ENCODE peak calls at places on chromosomes 16 and 17, in four cellular contexts. S is mammary epithelial cell; F is fibroblast of lung; N is CD8-positive, alpha-beta T cell. X is an unnamed sample.

GRCh38 chr17:6474906-6475305 is 30.7 kb downstream of the PIMREG start:
- DNase-seq in N (no peak), S (peak), F (no peak), X (peak)

GRCh38 chr16:49453001-49453400 is 79.4 kb downstream of the C16orf78 start:
- DNase-seq in S (no peak), N (no peak), F (no peak), X (no peak)

GRCh38 chr17:42759982-42760651 is 910 bp upstream of the RAMP2 start:
- DNase-seq in S (no peak), F (no peak), N (no peak), X (no peak)

GRCh38 chr16:52721331-52721730 is 174.4 kb upstream of the TOX3 start:
- DNase-seq in N (no peak), S (no peak), F (no peak), X (no peak)

GRCh38 chr16:22813946-22814325 is at the start of gene HS3ST2:
- DNase-seq in S (peak), F (no peak), N (no peak), X (no peak)

GRCh38 chr16:25223964-25224363 is 7.2 kb downstream of the AQP8 start:
- DNase-seq in S (no peak), N (no peak), F (no peak), X (no peak)

GRCh38 chr17:57989011-57989345 is 924 bp upstream of the VEZF1 start:
- DNase-seq in N (no peak), S (no peak), F (peak), X (no peak)

GRCh38 chr17:54992797-54993639 is 24.5 kb downstream of the STXBP4 start:
- DNase-seq in F (peak), S (peak), N (no peak), X (no peak)

GRCh38 chr16:85798901-85799496 is 345 bp downstream of the EMC8 start:
- DNase-seq in S (peak), F (peak), N (no peak), X (no peak)

GRCh38 chr17:66276328-66276937 is 26.0 kb upstream of the PRKCA start:
- DNase-seq in F (peak), N (no peak), S (peak), X (no peak)

GRCh38 chr17:3626831-3627565 is 9.1 kb downstream of the SHPK start:
- DNase-seq in N (no peak), S (peak), F (no peak), X (no peak)

GRCh38 chr17:12099412-12099811 is 78.7 kb downstream of the MAP2K4 start:
- DNase-seq in S (no peak), F (no peak), N (no peak), X (no peak)

GRCh38 chr17:76529224-76529642 is 8.3 kb downstream of the CYGB start:
- DNase-seq in F (peak), N (no peak), S (peak), X (peak)

GRCh38 chr17:81808778-81809555 is 5.0 kb downstream of the GCGR start:
- DNase-seq in S (no peak), N (no peak), F (no peak), X (no peak)

GRCh38 chr17:74758846-74759163 is 10.4 kb downstream of the NHERF1 start:
- DNase-seq in F (no peak), S (peak), N (no peak), X (no peak)

GRCh38 chr17:1111599-1112443 is 68.0 kb downstream of the ABR start:
- DNase-seq in S (no peak), F (no peak), N (no peak), X (no peak)

GRCh38 chr16:68893710-68894705 is 50.7 kb downstream of the TANGO6 start:
- DNase-seq in F (peak), N (no peak), S (no peak), X (no peak)

GRCh38 chr17:55286681-55287589 is 22.2 kb downstream of the HLF start:
- DNase-seq in S (peak), N (no peak), F (peak), X (peak)

GRCh38 chr17:74960739-74961342 is 11.7 kb downstream of the HID1 start:
- DNase-seq in F (peak), N (no peak), S (peak), X (no peak)

GRCh38 chr17:60601443-60602384 is 1.7 kb downstream of the PPM1D start:
- DNase-seq in N (peak), F (peak), S (peak), X (no peak)

GRCh38 chr17:58587713-58588117 is 73.3 kb upstream of the MTMR4 start:
- DNase-seq in F (peak), S (peak), N (peak), X (no peak)

GRCh38 chr17:77364381-77364911 is 223.7 kb downstream of the SEC14L1 start:
- DNase-seq in N (no peak), F (no peak), S (no peak), X (no peak)

GRCh38 chr17:45867702-45868101 is 23.0 kb downstream of the SPPL2C start:
- DNase-seq in S (no peak), N (no peak), F (no peak), X (no peak)

GRCh38 chr17:2058521-2059124 is 3.7 kb downstream of the HIC1 start:
- DNase-seq in S (no peak), F (peak), N (peak), X (no peak)

GRCh38 chr16:85550422-85551318 is 62.5 kb upstream of the GSE1 start:
- DNase-seq in N (no peak), S (no peak), F (no peak), X (no peak)

GRCh38 chr16:55328611-55329569 is 4.9 kb downstream of the IRX6 start:
- DNase-seq in F (no peak), S (no peak), N (no peak), X (no peak)
- H3K4me3 ChIP-seq in F (no peak), S (no peak), N (no peak), X (no peak)

DNA sequence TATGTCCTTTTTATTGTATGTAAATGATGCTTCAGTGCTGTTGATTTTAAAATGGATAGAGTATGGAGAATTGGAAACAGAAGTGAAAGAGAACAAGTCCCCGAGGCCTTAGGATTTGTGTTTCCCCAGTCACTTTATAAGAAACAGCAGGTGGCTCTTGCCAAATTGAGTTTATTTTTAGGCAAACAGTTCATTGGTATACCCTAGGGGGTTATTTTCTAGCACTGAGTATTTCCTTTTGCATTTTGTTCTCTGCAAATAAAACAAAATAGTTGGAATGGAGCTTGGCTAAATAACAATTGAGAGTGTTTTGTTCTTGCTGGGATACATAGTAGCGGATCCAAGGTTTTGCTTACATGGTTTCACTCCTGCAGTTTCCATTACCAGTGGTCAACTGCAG is 591.1 kb upstream of the C16orf82 start:
- DNase-seq in N (no peak), F (no peak), S (no peak), X (no peak)
- H3K4me3 ChIP-seq in N (no peak), F (no peak), S (no peak), X (no peak)

GRCh38 chr17:78384479-78385175 is 6.2 kb downstream of the PGS1 start:
- DNase-seq in S (no peak), F (no peak), N (no peak), X (no peak)

GRCh38 chr17:78380370-78380769 is 1.9 kb downstream of the PGS1 start:
- DNase-seq in F (no peak), S (no peak), N (no peak), X (no peak)

GRCh38 chr17:78379134-78379497 is 667 bp downstream of the PGS1 start:
- DNase-seq in F (peak), S (peak), N (no peak), X (peak)

GRCh38 chr17:78383725-78384471 is 5.4 kb downstream of the PGS1 start:
- DNase-seq in S (peak), F (peak), N (no peak), X (peak)

DNA sequence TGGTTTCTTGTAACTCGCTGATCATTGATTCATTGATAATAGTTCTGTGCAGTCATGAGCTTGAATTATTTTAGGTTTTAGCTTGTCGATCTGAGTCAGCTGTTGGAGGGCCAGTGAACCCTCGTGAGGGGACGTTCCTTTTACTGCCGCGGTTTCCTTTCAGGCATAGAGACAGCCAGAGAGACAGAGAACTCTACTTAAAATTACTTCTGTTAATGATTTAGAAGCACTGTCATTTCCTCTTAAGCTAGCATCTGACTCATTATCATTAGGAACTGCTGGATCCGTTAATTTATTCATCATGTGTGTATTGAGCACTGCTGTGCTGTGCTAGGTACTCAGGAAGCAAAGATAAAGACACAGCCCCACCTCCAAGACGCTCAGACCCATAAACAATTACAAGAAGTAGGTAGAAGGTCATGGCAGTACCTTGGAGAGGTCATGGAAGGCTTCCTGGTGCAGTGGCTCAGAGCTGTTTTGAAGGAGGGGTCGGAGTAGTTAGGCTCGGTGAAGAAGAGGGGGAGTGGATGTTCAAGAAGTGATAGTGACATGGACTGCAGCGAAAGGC is 3.2 kb downstream of the PGS1 start:
- DNase-seq in S (no peak), F (no peak), N (no peak), X (no peak)
- H3K4me3 ChIP-seq in S (no peak), F (no peak), N (peak), X (no peak)

GRCh38 chr16:634996-635395 is 1.1 kb downstream of the METTL26 start:
- DNase-seq in F (no peak), N (no peak), S (no peak), X (no peak)
- H3K4me3 ChIP-seq in F (peak), N (no peak), S (peak), X (peak)

GRCh38 chr17:73158133-73158532 is 6.7 kb upstream of the SSTR2 start:
- DNase-seq in F (no peak), S (no peak), N (no peak), X (no peak)

GRCh38 chr17:73156166-73156840 is 8.5 kb upstream of the SSTR2 start:
- DNase-seq in N (peak), F (peak), S (peak), X (peak)

GRCh38 chr17:73155410-73156165 is 9.2 kb upstream of the SSTR2 start:
- DNase-seq in S (no peak), F (no peak), N (no peak), X (no peak)

GRCh38 chr17:73160980-73161630 is 3.7 kb upstream of the SSTR2 start:
- DNase-seq in F (no peak), S (no peak), N (no peak), X (no peak)

GRCh38 chr17:73156887-73157870 is 7.6 kb upstream of the SSTR2 start:
- DNase-seq in N (no peak), F (no peak), S (no peak), X (no peak)
- H3K4me3 ChIP-seq in N (no peak), F (no peak), S (no peak), X (no peak)

GRCh38 chr17:8137645-8138342 is 13.9 kb upstream of the HES7 start:
- DNase-seq in F (no peak), S (no peak), N (no peak), X (no peak)
- H3K4me3 ChIP-seq in F (peak), S (peak), N (peak), X (peak)